ENCODE peak calls at places on chromosomes 6 and 20, in seven cellular contexts. J, B, F, G, R, M and P are unnamed samples.

GRCh38 chr6:84061174-84061573 is 27.6 kb downstream of the MRAP2 start:
- DNase-seq in J (no peak), B (no peak), F (no peak), G (no peak), R (no peak), M (no peak), P (no peak)

GRCh38 chr20:43914697-43915208 is at the start of gene TOX2:
- DNase-seq in J (no peak), B (no peak), F (no peak), G (peak; percentile 40), R (peak; percentile 86), M (no peak), P (peak; percentile 62)

GRCh38 chr6:131065112-131065823 is 2.2 kb upstream of the EPB41L2 start:
- DNase-seq in J (no peak), B (no peak), F (no peak), G (no peak), R (no peak), M (no peak), P (peak; percentile 34)

GRCh38 chr20:45917790-45918141 is 5.8 kb upstream of the PLTP start:
- DNase-seq in J (no peak), B (no peak), F (no peak), G (no peak), R (no peak), M (no peak), P (no peak)

GRCh38 chr6:108797951-108798671 is 50.1 kb upstream of the ARMC2 start:
- DNase-seq in J (no peak), B (no peak), F (peak; percentile 52), G (no peak), R (no peak), M (no peak), P (no peak)

GRCh38 chr6:11804706-11805105 is 26.1 kb upstream of the ADTRP start:
- DNase-seq in J (no peak), B (no peak), F (no peak), G (no peak), R (no peak), M (no peak), P (no peak)

GRCh38 chr6:141415896-141416295 is 716.8 kb upstream of the GJE1 start:
- DNase-seq in J (no peak), B (no peak), F (no peak), G (no peak), R (no peak), M (no peak), P (no peak)

GRCh38 chr6:106087548-106088325 is 1.6 kb downstream of the PRDM1 start:
- DNase-seq in J (no peak), B (no peak), F (no peak), G (peak; percentile 56), R (no peak), M (no peak), P (peak; percentile 28)

GRCh38 chr6:86856937-86857563 is 80.3 kb upstream of the HTR1E start:
- DNase-seq in J (no peak), B (peak; percentile 37), F (peak; percentile 44), G (no peak), R (no peak), M (no peak), P (peak; percentile 11)

GRCh38 chr20:37279820-37280219 is 9.6 kb upstream of the MANBAL start:
- DNase-seq in J (no peak), B (no peak), F (no peak), G (no peak), R (no peak), M (no peak), P (no peak)

GRCh38 chr6:47147175-47147727 is 105.1 kb upstream of the ADGRF1 start:
- DNase-seq in J (no peak), B (no peak), F (no peak), G (no peak), R (no peak), M (no peak), P (no peak)

GRCh38 chr6:106025655-106026054 is 60.5 kb upstream of the PRDM1 start:
- DNase-seq in J (no peak), B (no peak), F (no peak), G (no peak), R (no peak), M (no peak), P (no peak)

GRCh38 chr20:15196580-15197255 is 859.3 kb upstream of the FLRT3 start:
- DNase-seq in J (no peak), B (no peak), F (no peak), G (no peak), R (no peak), M (no peak), P (no peak)

GRCh38 chr6:232896-233640 is 59.2 kb upstream of the DUSP22 start:
- DNase-seq in J (peak; percentile 72), B (no peak), F (no peak), G (no peak), R (no peak), M (no peak), P (no peak)

GRCh38 chr6:54614499-54615195 is 231.9 kb upstream of the FAM83B start:
- DNase-seq in J (no peak), B (no peak), F (no peak), G (no peak), R (no peak), M (no peak), P (no peak)

GRCh38 chr6:32932132-32932868 is 8.5 kb downstream of the HLA-DMB start:
- DNase-seq in J (no peak), B (no peak), F (no peak), G (no peak), R (no peak), M (no peak), P (no peak)

GRCh38 chr6:139367810-139368321 is 6.6 kb downstream of the CITED2 start:
- DNase-seq in J (no peak), B (no peak), F (no peak), G (no peak), R (no peak), M (no peak), P (no peak)

GRCh38 chr20:58623579-58624473 is 27.3 kb upstream of the STX16 start:
- DNase-seq in J (no peak), B (no peak), F (no peak), G (no peak), R (peak; percentile 56), M (peak; percentile 80), P (peak; percentile 33)

GRCh38 chr6:40159865-40160264 is 225.6 kb upstream of the MOCS1 start:
- DNase-seq in J (no peak), B (no peak), F (no peak), G (no peak), R (no peak), M (no peak), P (no peak)

GRCh38 chr20:32062776-32063170 is 10.7 kb downstream of the HCK start:
- DNase-seq in J (no peak), B (no peak), F (peak; percentile 45), G (peak; percentile 89), R (peak; percentile 92), M (peak; percentile 78), P (peak; percentile 34)

GRCh38 chr6:105109955-105110650 is 69.7 kb downstream of the POPDC3 start:
- DNase-seq in J (no peak), B (no peak), F (no peak), G (no peak), R (no peak), M (no peak), P (no peak)

GRCh38 chr6:106037060-106037459 is 49.1 kb upstream of the PRDM1 start:
- DNase-seq in J (no peak), B (no peak), F (no peak), G (no peak), R (no peak), M (no peak), P (no peak)

GRCh38 chr20:11193241-11193640 is 519.4 kb upstream of the JAG1 start:
- DNase-seq in J (no peak), B (no peak), F (no peak), G (no peak), R (no peak), M (no peak), P (no peak)

GRCh38 chr6:107866606-107867301 is 42.6 kb upstream of the SCML4 start:
- DNase-seq in J (no peak), B (no peak), F (no peak), G (no peak), R (no peak), M (no peak), P (no peak)

GRCh38 chr20:50285376-50286173 is 94.9 kb downstream of the CEBPB start:
- DNase-seq in J (no peak), B (no peak), F (no peak), G (no peak), R (no peak), M (peak; percentile 86), P (no peak)
- H3K4me3 ChIP-seq in J (no peak overlapping the region), B (no peak overlapping the region), F (no peak overlapping the region), G (no peak overlapping the region), R (peak overlapping the region; percentile 35), M (no peak overlapping the region), P (no peak overlapping the region)

GRCh38 chr6:157244175-157244574 is 79.1 kb downstream of the TMEM242 start:
- DNase-seq in J (no peak), B (no peak), F (no peak), G (no peak), R (peak; percentile 38), M (no peak), P (no peak)

GRCh38 chr6:157245486-157245885 is 77.8 kb downstream of the TMEM242 start:
- DNase-seq in J (no peak), B (no peak), F (no peak), G (no peak), R (peak; percentile 63), M (no peak), P (no peak)

GRCh38 chr6:157246771-157247484 is 76.4 kb downstream of the TMEM242 start:
- DNase-seq in J (no peak), B (no peak), F (no peak), G (no peak), R (peak; percentile 51), M (no peak), P (no peak)

GRCh38 chr6:157244780-157245179 is 78.5 kb downstream of the TMEM242 start:
- DNase-seq in J (no peak), B (no peak), F (no peak), G (no peak), R (peak; percentile 15), M (no peak), P (no peak)

DNA sequence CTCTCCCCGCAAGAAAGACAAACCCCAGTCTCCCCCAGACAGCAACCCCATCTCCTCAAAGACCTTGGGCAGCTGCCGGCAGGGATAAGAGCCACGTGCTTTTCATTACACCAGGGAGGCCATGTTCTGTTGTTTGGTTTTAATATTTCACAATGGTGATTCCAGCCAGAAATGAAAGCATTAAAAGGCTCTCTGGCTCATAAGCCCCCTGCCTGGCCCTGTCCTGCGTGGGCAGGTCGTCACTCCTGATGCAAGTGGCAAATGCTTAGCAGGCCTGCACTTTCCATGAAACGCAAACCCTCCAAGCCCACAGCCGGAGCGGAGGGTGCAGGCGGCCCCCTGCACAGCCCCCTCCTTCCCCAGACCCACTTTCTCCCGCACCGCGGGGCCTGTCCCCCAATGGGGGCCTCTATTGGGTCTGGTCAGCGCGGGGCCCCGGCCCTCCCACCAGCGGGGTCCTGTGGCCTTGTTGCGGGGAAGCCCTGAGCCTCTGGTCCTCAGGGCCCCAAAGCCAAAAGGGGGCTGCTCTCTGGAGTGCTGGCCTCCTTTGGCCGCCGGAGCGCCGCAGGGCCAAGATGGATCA is 77.2 kb downstream of the TMEM242 start:
- DNase-seq in J (peak; percentile 97), B (no peak), F (no peak), G (no peak), R (peak; percentile 59), M (peak; percentile 81), P (no peak)
- TF ChIP-seq POLR2AphosphoS5 in J (no peak), B (no peak), F (no peak), G (no peak), R (no peak), M (no peak), P (no peak)

GRCh38 chr6:2008383-2008976 is 236.9 kb downstream of the GMDS start:
- DNase-seq in J (no peak), B (no peak), F (no peak), G (no peak), R (no peak), M (no peak), P (no peak)
- H3K4me3 ChIP-seq in J (no peak overlapping the region), B (no peak overlapping the region), F (no peak overlapping the region), G (no peak overlapping the region), R (no peak overlapping the region), M (no peak overlapping the region), P (no peak overlapping the region)

GRCh38 chr6:127518212-127518709 is 874 bp downstream of the MTCL3 start:
- DNase-seq in J (no peak), B (no peak), F (no peak), G (no peak), R (no peak), M (no peak), P (no peak)
- TF ChIP-seq POLR2AphosphoS5 in J (no peak), B (no peak), F (no peak), G (no peak), R (no peak), M (no peak), P (no peak)